ENCODE peak calls at places on chromosomes 3 and 15, in ten cellular contexts. A, U, F, W, O, I, E, L, V and K are unnamed samples. For H3K4me1, the result is how much of the 10 kb centered on the place peaks cover.

GRCh38 chr3:102449341-102449740 is 14.5 kb downstream of the ZPLD1 start:
- DNase-seq in A (no peak), U (no peak), F (no peak), W (no peak), O (no peak), I (no peak), E (no peak), L (no peak), V (no peak), K (no peak)

GRCh38 chr3:156135921-156136655 is 15.7 kb downstream of the KCNAB1 start:
- DNase-seq in A (no peak), U (no peak), F (no peak), W (no peak), O (no peak), I (peak), E (no peak), L (no peak), V (no peak), K (no peak)

GRCh38 chr3:133591271-133591742 is 17.8 kb downstream of the CDV3 start:
- DNase-seq in A (no peak), U (no peak), F (no peak), W (no peak), O (no peak), I (no peak), E (no peak), L (no peak), V (no peak), K (no peak)

GRCh38 chr3:80152692-80153091 is 384.9 kb upstream of the ROBO1 start:
- DNase-seq in A (no peak), U (no peak), F (no peak), W (no peak), O (no peak), I (no peak), E (no peak), L (no peak), V (no peak), K (no peak)

GRCh38 chr3:160040181-160040580 is 51.5 kb downstream of the IL12A start:
- DNase-seq in A (no peak), U (no peak), F (no peak), W (no peak), O (no peak), I (no peak), E (no peak), L (no peak), V (no peak), K (no peak)

GRCh38 chr3:123791417-123791816 is 92.7 kb downstream of the MYLK start:
- DNase-seq in A (no peak), U (no peak), F (no peak), W (no peak), O (no peak), I (no peak), E (no peak), L (no peak), V (no peak), K (no peak)

GRCh38 chr3:123737168-123737567 is 147.0 kb downstream of the MYLK start:
- DNase-seq in A (no peak), U (no peak), F (no peak), W (no peak), O (no peak), I (no peak), E (no peak), L (no peak), V (no peak), K (no peak)

GRCh38 chr3:127746400-127747057 is 73.8 kb downstream of the ABTB1 start:
- DNase-seq in A (peak), U (no peak), F (no peak), W (no peak), O (peak), I (no peak), E (no peak), L (no peak), V (no peak), K (no peak)

GRCh38 chr3:102791641-102792589 is 357.1 kb downstream of the ZPLD1 start:
- DNase-seq in A (no peak), U (no peak), F (no peak), W (no peak), O (no peak), I (no peak), E (no peak), L (no peak), V (no peak), K (no peak)

GRCh38 chr3:148331111-148331818 is 366.4 kb upstream of the AGTR1 start:
- DNase-seq in A (no peak), U (no peak), F (no peak), W (no peak), O (no peak), I (no peak), E (no peak), L (no peak), V (no peak), K (no peak)

GRCh38 chr3:39132096-39133092 is 21.0 kb downstream of the CSRNP1 start:
- DNase-seq in A (no peak), U (no peak), F (no peak), W (no peak), O (no peak), I (no peak), E (no peak), L (no peak), V (no peak), K (no peak)

GRCh38 chr3:187929115-187929828 is 184.0 kb upstream of the BCL6 start:
- DNase-seq in A (no peak), U (no peak), F (no peak), W (no peak), O (no peak), I (no peak), E (no peak), L (no peak), V (no peak), K (no peak)

GRCh38 chr3:65006300-65006739 is 318.5 kb upstream of the ADAMTS9 start:
- DNase-seq in A (no peak), U (no peak), F (no peak), W (no peak), O (no peak), I (no peak), E (no peak), L (no peak), V (no peak), K (no peak)

GRCh38 chr15:100335335-100335999 is 6.3 kb downstream of the ADAMTS17 start:
- DNase-seq in A (no peak), U (no peak), F (no peak), W (no peak), O (peak), I (no peak), E (no peak), L (no peak), V (no peak), K (no peak)

GRCh38 chr3:127124135-127124534 is 68.8 kb upstream of the PRR23E start:
- DNase-seq in A (no peak), U (no peak), F (no peak), W (no peak), O (no peak), I (peak), E (no peak), L (no peak), V (no peak), K (no peak)

GRCh38 chr3:140440446-140440845 is 237.4 kb upstream of the TRIM42 start:
- DNase-seq in A (no peak), U (no peak), F (no peak), W (no peak), O (no peak), I (no peak), E (no peak), L (no peak), V (no peak), K (no peak)

GRCh38 chr15:64373360-64373759 is 7.9 kb downstream of the PCLAF start:
- DNase-seq in A (no peak), U (no peak), F (no peak), W (no peak), O (no peak), I (no peak), E (no peak), L (no peak), V (no peak), K (no peak)

GRCh38 chr3:152278674-152279427 is 10.1 kb downstream of the MBNL1 start:
- DNase-seq in A (no peak), U (no peak), F (no peak), W (no peak), O (no peak), I (no peak), E (no peak), L (no peak), V (no peak), K (no peak)
- H3K4me1 ChIP-seq in A (half or more), U (half or more), F (under half), W (under half), O (under half), I (under half), E (under half), L (half or more), V (under half), K (half or more)

DNA sequence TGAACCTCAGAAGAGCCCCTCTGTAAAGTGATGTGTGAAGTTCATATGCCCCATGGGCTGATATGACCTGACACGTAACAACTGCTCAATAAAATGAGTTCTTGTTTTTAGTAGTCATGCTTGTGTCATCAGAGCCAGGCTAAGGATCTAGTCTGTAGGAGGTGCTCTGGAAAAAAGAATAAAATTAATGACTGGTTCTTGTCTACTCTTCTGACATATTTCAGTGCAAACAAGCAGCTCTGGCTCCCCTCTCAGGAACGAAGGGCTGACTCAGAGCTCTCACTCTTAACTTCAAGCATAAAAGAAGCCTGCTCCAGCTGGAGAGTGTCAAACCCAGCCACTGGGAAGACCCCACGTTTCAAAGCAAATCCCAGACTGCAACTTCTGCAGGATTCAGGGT is 77.0 kb downstream of the LRIG1 start:
- DNase-seq in A (no peak), U (no peak), F (peak), W (no peak), O (no peak), I (no peak), E (no peak), L (no peak), V (no peak), K (no peak)
- H3K4me1 ChIP-seq in A (under half), U (under half), F (under half), W (under half), O (under half), I (under half), E (under half), L (under half), V (under half), K (under half)

GRCh38 chr3:125965505-125965904 is 3.5 kb upstream of the ROPN1B start:
- DNase-seq in A (no peak), U (no peak), F (no peak), W (no peak), O (no peak), I (no peak), E (no peak), L (no peak), V (no peak), K (no peak)
- H3K4me1 ChIP-seq in A (under half), U (under half), F (under half), W (under half), O (under half), I (under half), E (under half), L (under half), V (under half), K (under half)

GRCh38 chr15:67022587-67022986 is 42.8 kb upstream of the SMAD3 start:
- DNase-seq in A (no peak), U (no peak), F (no peak), W (no peak), O (no peak), I (no peak), E (no peak), L (no peak), V (no peak), K (no peak)

GRCh38 chr15:67024322-67024997 is 40.9 kb upstream of the SMAD3 start:
- DNase-seq in A (peak), U (no peak), F (peak), W (peak), O (peak), I (no peak), E (peak), L (no peak), V (no peak), K (no peak)

GRCh38 chr15:67024998-67025368 is 40.4 kb upstream of the SMAD3 start:
- DNase-seq in A (no peak), U (no peak), F (no peak), W (no peak), O (no peak), I (no peak), E (no peak), L (no peak), V (no peak), K (no peak)

GRCh38 chr15:67025719-67026118 is 39.7 kb upstream of the SMAD3 start:
- DNase-seq in A (peak), U (no peak), F (no peak), W (peak), O (peak), I (no peak), E (no peak), L (no peak), V (no peak), K (no peak)

DNA sequence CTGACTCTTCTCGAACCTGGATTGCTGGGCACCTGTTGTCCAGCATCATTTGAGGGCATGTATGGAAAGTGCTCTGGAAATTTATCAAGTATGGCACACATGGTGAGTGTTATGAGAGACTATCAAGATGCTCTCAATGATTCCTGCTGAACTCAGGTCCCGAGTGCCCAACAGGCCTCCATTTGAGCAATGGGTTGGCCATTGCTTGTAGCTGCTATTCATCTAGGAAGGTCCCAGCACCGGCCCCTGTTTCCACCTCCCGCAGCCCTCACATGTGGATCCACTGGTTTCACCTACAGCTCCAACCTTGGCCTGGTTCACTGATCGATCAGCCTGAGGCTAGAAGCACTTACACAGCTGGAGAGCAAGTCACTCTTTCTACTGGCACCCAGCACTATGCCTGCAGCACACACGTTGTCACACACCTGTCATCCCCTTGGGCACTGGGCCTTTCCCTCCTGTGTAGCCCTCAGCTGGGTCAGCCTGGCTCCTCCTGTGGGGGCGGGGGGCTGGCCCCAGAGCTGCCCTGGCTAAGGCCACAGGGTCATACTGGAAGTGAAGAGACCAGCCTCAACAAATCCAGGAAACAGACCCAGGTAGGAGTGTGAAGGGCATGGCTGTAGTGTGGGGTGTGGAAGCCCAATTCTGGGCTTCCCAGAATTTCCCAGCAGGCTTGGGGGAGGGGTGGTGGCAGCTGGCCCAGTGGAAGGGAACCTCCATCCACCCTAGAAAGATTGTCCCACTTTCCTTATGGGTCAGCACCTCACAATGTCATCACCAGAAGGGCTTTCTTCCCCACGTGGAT is 41.7 kb upstream of the SMAD3 start:
- DNase-seq in A (no peak), U (no peak), F (no peak), W (no peak), O (no peak), I (no peak), E (no peak), L (no peak), V (no peak), K (no peak)
- H3K4me1 ChIP-seq in A (half or more), U (under half), F (under half), W (under half), O (under half), I (under half), E (under half), L (under half), V (under half), K (under half)

GRCh38 chr3:181609156-181609767 is 102.5 kb upstream of the SOX2 start:
- DNase-seq in A (no peak), U (no peak), F (no peak), W (no peak), O (no peak), I (peak), E (no peak), L (no peak), V (no peak), K (no peak)
- H3K4me1 ChIP-seq in A (under half), U (under half), F (under half), W (under half), O (under half), I (under half), E (under half), L (under half), V (under half), K (under half)

GRCh38 chr15:90557651-90558084 is 27.9 kb downstream of the CRTC3 start:
- DNase-seq in A (no peak), U (no peak), F (peak), W (peak), O (peak), I (no peak), E (peak), L (no peak), V (no peak), K (no peak)
- H3K4me1 ChIP-seq in A (under half), U (half or more), F (under half), W (half or more), O (under half), I (under half), E (under half), L (under half), V (under half), K (half or more)

DNA sequence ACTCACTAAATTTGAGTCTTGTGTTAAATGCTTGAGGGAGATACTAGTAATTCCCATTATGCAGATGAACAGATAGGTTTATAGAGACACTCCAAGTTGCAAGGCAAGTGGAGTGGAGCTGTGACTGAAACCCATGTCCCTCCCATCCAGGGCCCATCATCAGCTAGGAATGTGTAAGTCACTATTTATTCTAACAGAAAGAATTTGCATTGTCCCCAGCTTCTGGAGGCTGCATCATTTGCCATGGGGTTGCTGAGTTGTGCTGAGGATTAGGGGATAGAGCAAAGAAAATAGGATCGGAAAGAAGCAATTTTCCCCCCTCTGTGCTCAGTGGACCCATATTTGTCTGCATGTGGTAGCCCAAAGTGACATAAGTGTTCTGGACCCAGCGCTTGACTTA is 197.4 kb upstream of the RGMA start:
- DNase-seq in A (no peak), U (no peak), F (no peak), W (no peak), O (no peak), I (peak), E (no peak), L (no peak), V (no peak), K (no peak)
- H3K4me1 ChIP-seq in A (under half), U (under half), F (under half), W (under half), O (under half), I (under half), E (under half), L (under half), V (under half), K (under half)